ENCODE peak calls at places on chromosomes 13 and 19, in six cellular contexts. One of them, this sample, is unnamed.

GRCh38 chr19:31334849-31335624 is 14.2 kb downstream of the TSHZ3 start:
- DNase-seq in left ventricle myocardium inferior: no peak
- DNase-seq in psoas muscle: no peak
- DNase-seq in CD4-positive, alpha-beta T cell: no peak
- DNase-seq in heart right ventricle: no peak
- DNase-seq in stomach: peak; percentile 4
- DNase-seq in this sample: no peak

GRCh38 chr13:66312312-66313087 is 917.6 kb downstream of the PCDH9 start:
- DNase-seq in left ventricle myocardium inferior: no peak
- DNase-seq in psoas muscle: no peak
- DNase-seq in CD4-positive, alpha-beta T cell: no peak
- DNase-seq in heart right ventricle: no peak
- DNase-seq in stomach: peak; percentile 60
- DNase-seq in this sample: no peak

GRCh38 chr19:8000298-8001038 is 5.0 kb downstream of the ELAVL1 start:
- DNase-seq in left ventricle myocardium inferior: no peak
- DNase-seq in psoas muscle: no peak
- DNase-seq in CD4-positive, alpha-beta T cell: no peak
- DNase-seq in heart right ventricle: no peak
- DNase-seq in stomach: no peak
- DNase-seq in this sample: no peak

GRCh38 chr13:99971576-99972189 is at the start of gene ZIC5:
- DNase-seq in left ventricle myocardium inferior: no peak
- DNase-seq in psoas muscle: no peak
- DNase-seq in CD4-positive, alpha-beta T cell: no peak
- DNase-seq in heart right ventricle: no peak
- DNase-seq in stomach: no peak
- DNase-seq in this sample: no peak

GRCh38 chr13:80297094-80297493 is 43.8 kb downstream of the SPRY2 start:
- DNase-seq in left ventricle myocardium inferior: no peak
- DNase-seq in psoas muscle: no peak
- DNase-seq in CD4-positive, alpha-beta T cell: no peak
- DNase-seq in heart right ventricle: no peak
- DNase-seq in stomach: no peak
- DNase-seq in this sample: no peak

GRCh38 chr13:23567792-23568480 is 2.3 kb upstream of the TNFRSF19 start:
- DNase-seq in left ventricle myocardium inferior: no peak
- DNase-seq in psoas muscle: no peak
- DNase-seq in CD4-positive, alpha-beta T cell: no peak
- DNase-seq in heart right ventricle: no peak
- DNase-seq in stomach: no peak
- DNase-seq in this sample: no peak

GRCh38 chr19:30224689-30225606 is 147.2 kb upstream of the ZNF536 start:
- DNase-seq in left ventricle myocardium inferior: no peak
- DNase-seq in psoas muscle: no peak
- DNase-seq in CD4-positive, alpha-beta T cell: no peak
- DNase-seq in heart right ventricle: no peak
- DNase-seq in stomach: no peak
- DNase-seq in this sample: no peak

GRCh38 chr19:4922530-4923378 is 13.5 kb downstream of the UHRF1 start:
- DNase-seq in left ventricle myocardium inferior: no peak
- DNase-seq in psoas muscle: no peak
- DNase-seq in CD4-positive, alpha-beta T cell: no peak
- DNase-seq in heart right ventricle: no peak
- DNase-seq in stomach: no peak
- DNase-seq in this sample: no peak

GRCh38 chr13:20405691-20406090 is 120.0 kb downstream of the CRYL1 start:
- DNase-seq in left ventricle myocardium inferior: no peak
- DNase-seq in psoas muscle: no peak
- DNase-seq in CD4-positive, alpha-beta T cell: no peak
- DNase-seq in heart right ventricle: no peak
- DNase-seq in stomach: peak; percentile 18
- DNase-seq in this sample: no peak

GRCh38 chr13:67351114-67351513 is 121.0 kb upstream of the PCDH9 start:
- DNase-seq in left ventricle myocardium inferior: no peak
- DNase-seq in psoas muscle: no peak
- DNase-seq in CD4-positive, alpha-beta T cell: no peak
- DNase-seq in heart right ventricle: no peak
- DNase-seq in stomach: no peak
- DNase-seq in this sample: no peak

GRCh38 chr13:42660367-42660965 is 86.5 kb downstream of the TNFSF11 start:
- DNase-seq in left ventricle myocardium inferior: no peak
- DNase-seq in psoas muscle: no peak
- DNase-seq in CD4-positive, alpha-beta T cell: no peak
- DNase-seq in heart right ventricle: no peak
- DNase-seq in stomach: no peak
- DNase-seq in this sample: no peak

GRCh38 chr13:31267126-31267784 is 67.5 kb downstream of the B3GLCT start:
- DNase-seq in left ventricle myocardium inferior: no peak
- DNase-seq in psoas muscle: no peak
- DNase-seq in CD4-positive, alpha-beta T cell: no peak
- DNase-seq in heart right ventricle: no peak
- DNase-seq in stomach: no peak
- DNase-seq in this sample: no peak

GRCh38 chr13:94480672-94481145 is 1.2 kb upstream of the DCT start:
- DNase-seq in left ventricle myocardium inferior: peak; percentile 41
- DNase-seq in psoas muscle: peak; percentile 77
- DNase-seq in CD4-positive, alpha-beta T cell: no peak
- DNase-seq in heart right ventricle: peak; percentile 16
- DNase-seq in stomach: no peak
- DNase-seq in this sample: no peak

GRCh38 chr13:92158335-92158734 is 759.9 kb downstream of the GPC5 start:
- DNase-seq in left ventricle myocardium inferior: no peak
- DNase-seq in psoas muscle: no peak
- DNase-seq in CD4-positive, alpha-beta T cell: no peak
- DNase-seq in heart right ventricle: no peak
- DNase-seq in stomach: no peak
- DNase-seq in this sample: no peak

GRCh38 chr19:34428549-34429285 is 536 bp downstream of the UBA2 start:
- DNase-seq in left ventricle myocardium inferior: peak; percentile 23
- DNase-seq in psoas muscle: peak; percentile 86
- DNase-seq in CD4-positive, alpha-beta T cell: no peak
- DNase-seq in heart right ventricle: peak; percentile 51
- DNase-seq in stomach: peak; percentile 31
- DNase-seq in this sample: no peak

GRCh38 chr13:38872693-38873092 is 117.9 kb downstream of the STOML3 start:
- DNase-seq in left ventricle myocardium inferior: no peak
- DNase-seq in psoas muscle: peak; percentile 65
- DNase-seq in CD4-positive, alpha-beta T cell: peak; percentile 8
- DNase-seq in heart right ventricle: peak; percentile 12
- DNase-seq in stomach: no peak
- DNase-seq in this sample: no peak

GRCh38 chr19:1651548-1652394 is 644 bp downstream of the TCF3 start:
- DNase-seq in left ventricle myocardium inferior: peak; percentile 41
- DNase-seq in psoas muscle: peak; percentile 68
- DNase-seq in CD4-positive, alpha-beta T cell: peak; percentile 25
- DNase-seq in heart right ventricle: peak; percentile 50
- DNase-seq in stomach: no peak
- DNase-seq in this sample: peak; percentile 89

DNA sequence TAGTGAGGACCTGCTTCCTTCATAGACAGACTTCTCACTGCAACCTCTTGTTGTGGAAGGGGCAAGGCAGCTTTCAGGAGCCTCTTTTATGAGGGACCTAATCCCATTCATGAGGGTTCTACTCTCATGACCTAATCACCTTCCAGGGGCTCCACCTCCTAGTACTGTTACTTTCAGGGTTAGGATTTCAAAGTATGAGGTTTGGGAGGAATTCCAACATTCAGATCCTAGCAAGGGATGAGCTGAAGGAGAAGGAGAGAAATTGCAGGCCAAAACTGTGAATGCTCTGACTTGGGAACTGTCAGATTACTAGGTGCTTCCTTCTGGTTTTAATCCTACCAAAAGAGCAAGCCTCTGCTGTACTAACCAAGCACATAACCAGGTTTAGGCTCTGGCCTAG is 87.8 kb downstream of the LMO7 start:
- DNase-seq in left ventricle myocardium inferior: no peak
- DNase-seq in psoas muscle: no peak
- DNase-seq in CD4-positive, alpha-beta T cell: no peak
- DNase-seq in heart right ventricle: no peak
- DNase-seq in stomach: no peak
- DNase-seq in this sample: no peak
- H3K27ac ChIP-seq in left ventricle myocardium inferior: no peak overlapping the region
- H3K27ac ChIP-seq in psoas muscle: no peak overlapping the region
- H3K27ac ChIP-seq in CD4-positive, alpha-beta T cell: no peak overlapping the region
- H3K27ac ChIP-seq in heart right ventricle: no peak overlapping the region
- H3K27ac ChIP-seq in stomach: no peak overlapping the region
- H3K27ac ChIP-seq in this sample: no peak overlapping the region

GRCh38 chr19:35556025-35556590 is 7.3 kb downstream of the ATP4A start:
- DNase-seq in left ventricle myocardium inferior: no peak
- DNase-seq in psoas muscle: no peak
- DNase-seq in CD4-positive, alpha-beta T cell: no peak
- DNase-seq in heart right ventricle: no peak
- DNase-seq in stomach: no peak
- DNase-seq in this sample: peak; percentile 55

GRCh38 chr19:35554076-35554475 is 8.7 kb downstream of the TMEM147 start:
- DNase-seq in left ventricle myocardium inferior: no peak
- DNase-seq in psoas muscle: no peak
- DNase-seq in CD4-positive, alpha-beta T cell: no peak
- DNase-seq in heart right ventricle: no peak
- DNase-seq in stomach: no peak
- DNase-seq in this sample: peak; percentile 23

GRCh38 chr19:35556846-35557538 is 6.5 kb downstream of the ATP4A start:
- DNase-seq in left ventricle myocardium inferior: no peak
- DNase-seq in psoas muscle: no peak
- DNase-seq in CD4-positive, alpha-beta T cell: no peak
- DNase-seq in heart right ventricle: no peak
- DNase-seq in stomach: no peak
- DNase-seq in this sample: peak; percentile 44

GRCh38 chr19:35553385-35554000 is 8.1 kb downstream of the TMEM147 start:
- DNase-seq in left ventricle myocardium inferior: no peak
- DNase-seq in psoas muscle: no peak
- DNase-seq in CD4-positive, alpha-beta T cell: no peak
- DNase-seq in heart right ventricle: no peak
- DNase-seq in stomach: no peak
- DNase-seq in this sample: no peak

DNA sequence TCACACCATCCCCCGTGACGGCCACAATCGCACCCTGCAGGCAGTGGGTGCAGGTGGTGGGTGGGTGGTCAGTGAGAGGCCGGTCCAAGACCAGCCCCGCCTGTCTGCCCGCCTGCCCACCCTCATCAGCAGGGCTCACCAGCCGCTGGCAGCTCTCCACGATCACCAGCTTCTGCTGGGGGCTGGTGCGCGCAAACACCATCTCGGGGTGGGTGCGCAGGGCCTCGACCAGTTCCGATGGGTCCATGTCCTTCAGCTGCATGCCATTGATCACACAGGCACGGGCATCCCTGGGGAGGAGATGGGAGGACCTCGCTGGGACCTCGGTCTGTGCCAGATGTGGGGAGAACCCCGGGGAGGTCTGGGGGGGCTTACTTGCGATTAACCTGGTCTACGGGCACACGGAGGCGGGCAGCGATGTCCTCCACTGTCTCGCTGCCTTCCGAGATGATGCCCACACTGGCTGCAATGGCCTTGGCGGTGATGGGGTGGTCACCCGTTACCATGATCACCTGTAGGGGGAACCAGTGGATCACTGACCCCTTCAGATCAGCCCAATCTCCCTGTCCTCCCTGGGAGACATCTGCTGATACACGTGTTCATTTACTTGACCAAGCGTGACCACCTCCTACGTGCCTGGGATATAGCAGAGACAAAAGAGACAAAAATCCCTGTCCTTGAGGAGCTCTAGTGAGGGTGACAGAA is 8.0 kb downstream of the ATP4A start:
- DNase-seq in left ventricle myocardium inferior: no peak
- DNase-seq in psoas muscle: no peak
- DNase-seq in CD4-positive, alpha-beta T cell: no peak
- DNase-seq in heart right ventricle: no peak
- DNase-seq in stomach: no peak
- DNase-seq in this sample: peak; percentile 56
- TF ChIP-seq CTCF in left ventricle myocardium inferior: no peak
- TF ChIP-seq CTCF in psoas muscle: no peak
- TF ChIP-seq CTCF in CD4-positive, alpha-beta T cell: no peak
- TF ChIP-seq CTCF in heart right ventricle: no peak
- TF ChIP-seq CTCF in stomach: peak; percentile 11
- TF ChIP-seq CTCF in this sample: no peak

DNA sequence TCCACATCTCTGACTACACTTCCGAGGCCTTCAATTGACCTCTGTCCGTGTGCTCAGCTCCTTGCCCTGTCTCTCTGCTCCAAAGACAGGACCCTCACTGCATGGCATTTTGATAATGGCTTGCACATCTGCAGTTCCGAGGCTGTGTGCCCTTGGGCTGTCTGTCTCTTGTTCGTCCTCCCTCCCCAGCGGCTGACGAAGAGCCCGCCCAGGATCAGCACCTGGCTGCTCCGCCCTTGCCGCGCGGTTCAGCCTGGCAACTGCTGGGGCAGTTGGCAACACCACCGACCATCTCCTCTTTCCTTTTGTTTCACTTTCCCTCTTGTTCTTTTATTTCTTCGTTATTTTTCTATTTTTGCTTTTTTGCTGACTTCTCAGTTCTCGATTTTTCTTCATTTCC is 270.4 kb downstream of the TEX29 start:
- DNase-seq in left ventricle myocardium inferior: no peak
- DNase-seq in psoas muscle: no peak
- DNase-seq in CD4-positive, alpha-beta T cell: no peak
- DNase-seq in heart right ventricle: no peak
- DNase-seq in stomach: peak; percentile 20
- DNase-seq in this sample: no peak
- H3K27me3 ChIP-seq in left ventricle myocardium inferior: peaks cover 34% of the 10 kb centered on the region
- H3K27me3 ChIP-seq in psoas muscle: no peaks in the 10 kb centered on the region
- H3K27me3 ChIP-seq in CD4-positive, alpha-beta T cell: no peaks in the 10 kb centered on the region
- H3K27me3 ChIP-seq in heart right ventricle: peaks cover 3% of the 10 kb centered on the region
- H3K27me3 ChIP-seq in stomach: no peaks in the 10 kb centered on the region
- H3K27me3 ChIP-seq in this sample: no peaks in the 10 kb centered on the region

GRCh38 chr13:109196896-109197295 is 567.5 kb downstream of the MYO16 start:
- DNase-seq in left ventricle myocardium inferior: no peak
- DNase-seq in psoas muscle: no peak
- DNase-seq in CD4-positive, alpha-beta T cell: no peak
- DNase-seq in heart right ventricle: no peak
- DNase-seq in stomach: no peak
- DNase-seq in this sample: no peak
- H3K27ac ChIP-seq in left ventricle myocardium inferior: no peak overlapping the region
- H3K27ac ChIP-seq in psoas muscle: no peak overlapping the region
- H3K27ac ChIP-seq in CD4-positive, alpha-beta T cell: no peak overlapping the region
- H3K27ac ChIP-seq in heart right ventricle: no peak overlapping the region
- H3K27ac ChIP-seq in stomach: no peak overlapping the region
- H3K27ac ChIP-seq in this sample: no peak overlapping the region

DNA sequence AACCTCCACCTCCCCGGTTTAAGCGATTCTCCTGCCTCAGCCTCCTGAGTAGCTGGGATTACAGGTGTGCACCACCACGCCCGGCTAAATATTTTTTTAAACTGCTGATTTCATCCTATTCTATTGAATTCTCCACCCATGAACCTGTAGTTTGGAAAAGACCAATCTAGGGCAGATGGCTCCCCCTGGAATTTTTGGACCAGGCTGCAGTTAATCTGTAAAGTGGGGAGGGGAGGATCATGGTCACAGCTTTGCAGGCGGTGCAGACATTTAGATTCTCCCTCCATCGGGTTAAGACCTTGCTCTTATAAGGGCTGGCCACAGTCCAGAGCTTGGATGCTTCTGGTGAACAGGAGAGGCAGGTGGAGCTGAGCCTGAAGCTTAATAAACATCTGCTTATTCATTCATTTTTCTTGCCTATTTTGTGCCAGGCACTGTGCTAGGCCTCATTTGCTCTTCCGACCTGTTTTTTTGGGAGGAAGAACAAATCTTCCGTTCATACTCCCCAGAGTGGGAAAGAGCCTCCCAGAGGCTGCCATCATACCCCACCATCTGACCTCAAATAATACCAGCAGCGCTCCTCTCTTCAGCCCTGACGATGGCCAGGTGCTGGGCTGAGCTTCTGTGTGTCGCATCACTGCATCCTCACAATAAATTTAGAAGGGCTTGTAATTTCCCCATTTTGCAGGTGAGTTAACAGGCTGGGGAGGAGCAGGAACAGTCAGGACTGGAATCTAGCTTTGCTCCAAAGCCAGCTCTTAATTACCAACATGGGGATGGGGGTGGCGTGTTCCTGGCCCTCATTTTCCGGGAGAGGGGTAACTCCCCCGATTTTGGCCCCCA is 902 bp upstream of the CCDC106 start:
- DNase-seq in left ventricle myocardium inferior: no peak
- DNase-seq in psoas muscle: peak; percentile 31
- DNase-seq in CD4-positive, alpha-beta T cell: no peak
- DNase-seq in heart right ventricle: no peak
- DNase-seq in stomach: no peak
- DNase-seq in this sample: no peak
- TF ChIP-seq CTCF in left ventricle myocardium inferior: no peak
- TF ChIP-seq CTCF in psoas muscle: no peak
- TF ChIP-seq CTCF in CD4-positive, alpha-beta T cell: no peak
- TF ChIP-seq CTCF in heart right ventricle: no peak
- TF ChIP-seq CTCF in stomach: no peak
- TF ChIP-seq CTCF in this sample: no peak

This sample was measured in spleen.